ENCODE peak calls at places on chromosome 16, in nine cellular contexts. C, V, S, E, F, H, L, K and T are unnamed samples.

GRCh38 chr16:88744520-88744835 is 38.2 kb downstream of the CTU2 start:
- DNase-seq in S (no peak), K (no peak), L (no peak), H (no peak), C (no peak), E (no peak), F (no peak), V (no peak), T (no peak)

GRCh38 chr16:86449377-86450095 is 60.8 kb upstream of the FOXF1 start:
- DNase-seq in C (no peak), L (no peak), F (no peak), K (no peak), H (no peak), E (no peak), S (no peak), V (no peak), T (no peak)

GRCh38 chr16:72938426-72939164 is 109.3 kb downstream of the ZFHX3 start:
- DNase-seq in S (no peak), F (no peak), C (no peak), E (no peak), H (peak; percentile 71), V (no peak), L (no peak), K (peak; percentile 59), T (peak; percentile 94)

GRCh38 chr16:52976539-52977167 is 76.0 kb downstream of the CHD9NB start:
- DNase-seq in V (no peak), K (peak; percentile 22), L (peak; percentile 5), F (no peak), E (no peak), H (peak; percentile 28), C (no peak), S (peak; percentile 3), T (peak; percentile 58)

GRCh38 chr16:80971814-80972213 is 34.9 kb downstream of the CMC2 start:
- DNase-seq in L (no peak), H (no peak), E (no peak), F (no peak), C (no peak), S (no peak), K (no peak), V (no peak), T (no peak)

GRCh38 chr16:17461951-17462729 is 8.6 kb downstream of the XYLT1 start:
- DNase-seq in H (no peak), E (no peak), C (no peak), F (no peak), V (no peak), K (no peak), L (no peak), S (no peak), T (no peak)

GRCh38 chr16:17334096-17334495 is 136.7 kb downstream of the XYLT1 start:
- DNase-seq in L (peak; percentile 69), K (peak; percentile 4), E (no peak), S (no peak), F (no peak), H (peak; percentile 87), C (no peak), V (no peak), T (peak; percentile 84)

GRCh38 chr16:35186045-35186759 is 1726.8 kb downstream of the TP53TG3F start:
- DNase-seq in H (no peak), L (no peak), S (no peak), C (no peak), F (no peak), K (no peak), V (no peak), E (no peak), T (no peak)

GRCh38 chr16:47826070-47826469 is 329.7 kb downstream of the ABCC12 start:
- DNase-seq in L (no peak), K (no peak), V (no peak), F (no peak), H (no peak), S (no peak), E (no peak), C (no peak), T (no peak)

GRCh38 chr16:86049641-86050040 is 150.7 kb downstream of the IRF8 start:
- DNase-seq in H (no peak), F (no peak), E (no peak), S (no peak), V (no peak), K (no peak), C (no peak), L (no peak), T (no peak)

GRCh38 chr16:72216767-72217166 is 44.8 kb upstream of the PMFBP1 start:
- DNase-seq in L (no peak), C (no peak), F (no peak), S (no peak), H (no peak), V (no peak), E (no peak), K (no peak), T (no peak)

GRCh38 chr16:3458852-3459361 is 15.4 kb downstream of the NAA60 start:
- DNase-seq in L (no peak), H (peak; percentile 19), F (no peak), K (peak; percentile 50), S (peak; percentile 14), E (no peak), C (no peak), V (no peak), T (peak; percentile 31)

GRCh38 chr16:80231888-80232287 is 308.9 kb upstream of the DYNLRB2 start:
- DNase-seq in L (peak; percentile 63), V (no peak), C (peak; percentile 7), E (no peak), K (peak; percentile 74), H (peak; percentile 89), F (no peak), S (no peak), T (peak; percentile 2)

GRCh38 chr16:49632798-49633189 is 223.1 kb downstream of the ZNF423 start:
- DNase-seq in V (no peak), L (no peak), C (no peak), H (no peak), E (no peak), K (no peak), F (no peak), S (no peak), T (no peak)

GRCh38 chr16:4373356-4373908 is 1.8 kb downstream of the VASN start:
- DNase-seq in V (no peak), L (no peak), S (no peak), E (peak; percentile 71), H (no peak), K (no peak), C (no peak), F (no peak), T (no peak)

GRCh38 chr16:68744744-68745280 is 7.7 kb downstream of the CDH1 start:
- DNase-seq in K (peak; percentile 28), S (no peak), E (peak; percentile 22), L (no peak), F (no peak), H (peak; percentile 18), V (no peak), C (no peak), T (no peak)

GRCh38 chr16:68194263-68194662 is 41.7 kb downstream of the ESRP2 start:
- DNase-seq in H (no peak), F (no peak), V (no peak), S (no peak), K (no peak), C (no peak), L (no peak), E (no peak), T (no peak)

GRCh38 chr16:88430185-88430523 is 22.9 kb upstream of the ZFPM1 start:
- DNase-seq in F (no peak), K (no peak), S (no peak), C (peak; percentile 28), V (no peak), L (no peak), H (no peak), E (no peak), T (no peak)

GRCh38 chr16:50598936-50599361 is 50.8 kb downstream of the NKD1 start:
- DNase-seq in H (no peak), E (no peak), V (no peak), C (no peak), K (no peak), S (peak; percentile 46), F (no peak), L (no peak), T (no peak)

GRCh38 chr16:49931931-49932330 is 76.0 kb upstream of the ZNF423 start:
- DNase-seq in H (no peak), F (no peak), L (no peak), C (no peak), K (no peak), E (no peak), S (no peak), V (no peak), T (no peak)

GRCh38 chr16:86704516-86704915 is 126.2 kb downstream of the FOXL1 start:
- DNase-seq in H (no peak), E (no peak), C (no peak), V (no peak), F (no peak), S (no peak), K (no peak), L (no peak), T (no peak)

GRCh38 chr16:83040174-83040573 is 413.4 kb downstream of the CDH13 start:
- DNase-seq in E (no peak), H (peak; percentile 4), C (no peak), V (no peak), S (no peak), L (peak; percentile 3), K (peak; percentile 66), F (no peak), T (no peak)

GRCh38 chr16:24890746-24891145 is 45.0 kb downstream of the SLC5A11 start:
- DNase-seq in E (no peak), L (no peak), S (no peak), V (no peak), C (no peak), H (no peak), K (no peak), F (no peak), T (no peak)

GRCh38 chr16:71781741-71782140 is 26.9 kb downstream of the AP1G1 start:
- DNase-seq in H (peak; percentile 21), S (no peak), C (no peak), K (peak; percentile 50), V (no peak), F (no peak), E (no peak), L (no peak), T (no peak)